ENCODE peak calls at places on chromosomes 2 and 18, in four cellular contexts. One of them, this sample, is unnamed.

GRCh38 chr2:174024524-174025270 is 59.5 kb upstream of the SP3 start:
- DNase-seq in Peyer's patch: peak
- DNase-seq in endothelial cell of umbilical vein: no peak
- DNase-seq in H9: no peak
- DNase-seq in this sample: peak

GRCh38 chr2:20617892-20618467 is 32.9 kb downstream of the HS1BP3 start:
- DNase-seq in Peyer's patch: peak
- DNase-seq in endothelial cell of umbilical vein: peak
- DNase-seq in H9: no peak
- DNase-seq in this sample: peak

GRCh38 chr2:183665976-183666375 is 541.7 kb downstream of the NUP35 start:
- DNase-seq in endothelial cell of umbilical vein: no peak
- DNase-seq in H9: no peak
- DNase-seq in Peyer's patch: no peak
- DNase-seq in this sample: no peak

GRCh38 chr2:177633111-177633510 is 240.5 kb downstream of the AGPS start:
- DNase-seq in Peyer's patch: no peak
- DNase-seq in endothelial cell of umbilical vein: no peak
- DNase-seq in H9: no peak
- DNase-seq in this sample: no peak

GRCh38 chr18:48979944-48980890 is 29.5 kb upstream of the SMAD7 start:
- DNase-seq in endothelial cell of umbilical vein: no peak
- DNase-seq in Peyer's patch: no peak
- DNase-seq in H9: peak
- DNase-seq in this sample: no peak

GRCh38 chr2:72198532-72199241 is 51.0 kb upstream of the CYP26B1 start:
- DNase-seq in Peyer's patch: no peak
- DNase-seq in endothelial cell of umbilical vein: peak
- DNase-seq in H9: no peak
- DNase-seq in this sample: no peak

GRCh38 chr2:1518891-1519530 is 105.7 kb downstream of the TPO start:
- DNase-seq in H9: no peak
- DNase-seq in Peyer's patch: no peak
- DNase-seq in endothelial cell of umbilical vein: no peak
- DNase-seq in this sample: no peak

GRCh38 chr2:80560298-80560697 is 255.7 kb upstream of the LRRTM1 start:
- DNase-seq in H9: no peak
- DNase-seq in Peyer's patch: no peak
- DNase-seq in endothelial cell of umbilical vein: no peak
- DNase-seq in this sample: no peak

GRCh38 chr2:186664644-186665043 is 29.2 kb upstream of the FAM171B start:
- DNase-seq in endothelial cell of umbilical vein: no peak
- DNase-seq in H9: no peak
- DNase-seq in Peyer's patch: no peak
- DNase-seq in this sample: no peak

GRCh38 chr2:191945623-191946022 is 98.7 kb upstream of the CAVIN2 start:
- DNase-seq in endothelial cell of umbilical vein: no peak
- DNase-seq in Peyer's patch: no peak
- DNase-seq in H9: no peak
- DNase-seq in this sample: no peak

GRCh38 chr2:45776160-45776955 is 124.9 kb downstream of the PRKCE start:
- DNase-seq in H9: no peak
- DNase-seq in Peyer's patch: no peak
- DNase-seq in endothelial cell of umbilical vein: no peak
- DNase-seq in this sample: no peak

GRCh38 chr2:47404356-47404755 is 1.4 kb downstream of the MSH2 start:
- DNase-seq in endothelial cell of umbilical vein: no peak
- DNase-seq in Peyer's patch: no peak
- DNase-seq in H9: no peak
- DNase-seq in this sample: no peak

GRCh38 chr2:226618875-226619605 is 180.6 kb downstream of the IRS1 start:
- DNase-seq in endothelial cell of umbilical vein: peak
- DNase-seq in Peyer's patch: no peak
- DNase-seq in H9: no peak
- DNase-seq in this sample: no peak

GRCh38 chr2:205686231-205687017 is 4.1 kb downstream of the NRP2 start:
- DNase-seq in Peyer's patch: no peak
- DNase-seq in H9: peak
- DNase-seq in endothelial cell of umbilical vein: peak
- DNase-seq in this sample: no peak

GRCh38 chr2:137252934-137253333 is 487.6 kb downstream of the THSD7B start:
- DNase-seq in Peyer's patch: no peak
- DNase-seq in H9: no peak
- DNase-seq in endothelial cell of umbilical vein: no peak
- DNase-seq in this sample: no peak

GRCh38 chr18:41324020-41324791 is 630.8 kb upstream of the PIK3C3 start:
- DNase-seq in endothelial cell of umbilical vein: no peak
- DNase-seq in H9: no peak
- DNase-seq in Peyer's patch: no peak
- DNase-seq in this sample: no peak

GRCh38 chr2:23423062-23423872 is 38.3 kb downstream of the KLHL29 start:
- DNase-seq in Peyer's patch: no peak
- DNase-seq in endothelial cell of umbilical vein: no peak
- DNase-seq in H9: peak
- DNase-seq in this sample: peak

GRCh38 chr2:136238552-136239346 is 120.8 kb upstream of the CXCR4 start:
- DNase-seq in endothelial cell of umbilical vein: peak
- DNase-seq in H9: no peak
- DNase-seq in Peyer's patch: peak
- DNase-seq in this sample: no peak

GRCh38 chr2:75035444-75036353 is 77.3 kb downstream of the POLE4 start:
- DNase-seq in H9: no peak
- DNase-seq in endothelial cell of umbilical vein: peak
- DNase-seq in Peyer's patch: no peak
- DNase-seq in this sample: no peak

GRCh38 chr2:128420776-128421175 is 102.1 kb upstream of the HS6ST1 start:
- DNase-seq in endothelial cell of umbilical vein: no peak
- DNase-seq in Peyer's patch: no peak
- DNase-seq in H9: no peak
- DNase-seq in this sample: no peak

GRCh38 chr2:192499476-192499875 is 304.7 kb upstream of the TMEFF2 start:
- DNase-seq in H9: no peak
- DNase-seq in endothelial cell of umbilical vein: no peak
- DNase-seq in Peyer's patch: no peak
- DNase-seq in this sample: no peak

GRCh38 chr2:96156011-96156820 is 11.0 kb upstream of the DUSP2 start:
- DNase-seq in endothelial cell of umbilical vein: no peak
- DNase-seq in H9: no peak
- DNase-seq in Peyer's patch: no peak
- DNase-seq in this sample: no peak

GRCh38 chr2:96156926-96157648 is 11.8 kb upstream of the DUSP2 start:
- DNase-seq in endothelial cell of umbilical vein: no peak
- DNase-seq in H9: no peak
- DNase-seq in Peyer's patch: peak
- DNase-seq in this sample: no peak

GRCh38 chr2:96159084-96159830 is 14.0 kb upstream of the DUSP2 start:
- DNase-seq in H9: peak
- DNase-seq in endothelial cell of umbilical vein: no peak
- DNase-seq in Peyer's patch: peak
- DNase-seq in this sample: no peak

GRCh38 chr2:96157649-96158553 is 12.7 kb upstream of the DUSP2 start:
- DNase-seq in endothelial cell of umbilical vein: no peak
- DNase-seq in Peyer's patch: peak
- DNase-seq in H9: no peak
- DNase-seq in this sample: no peak

GRCh38 chr2:96158554-96158940 is 13.3 kb upstream of the DUSP2 start:
- DNase-seq in endothelial cell of umbilical vein: no peak
- DNase-seq in H9: peak
- DNase-seq in Peyer's patch: no peak
- DNase-seq in this sample: no peak
- H3K27ac ChIP-seq in endothelial cell of umbilical vein: no peak
- H3K27ac ChIP-seq in H9: no peak
- H3K27ac ChIP-seq in Peyer's patch: no peak
- H3K27ac ChIP-seq in this sample: no peak

DNA sequence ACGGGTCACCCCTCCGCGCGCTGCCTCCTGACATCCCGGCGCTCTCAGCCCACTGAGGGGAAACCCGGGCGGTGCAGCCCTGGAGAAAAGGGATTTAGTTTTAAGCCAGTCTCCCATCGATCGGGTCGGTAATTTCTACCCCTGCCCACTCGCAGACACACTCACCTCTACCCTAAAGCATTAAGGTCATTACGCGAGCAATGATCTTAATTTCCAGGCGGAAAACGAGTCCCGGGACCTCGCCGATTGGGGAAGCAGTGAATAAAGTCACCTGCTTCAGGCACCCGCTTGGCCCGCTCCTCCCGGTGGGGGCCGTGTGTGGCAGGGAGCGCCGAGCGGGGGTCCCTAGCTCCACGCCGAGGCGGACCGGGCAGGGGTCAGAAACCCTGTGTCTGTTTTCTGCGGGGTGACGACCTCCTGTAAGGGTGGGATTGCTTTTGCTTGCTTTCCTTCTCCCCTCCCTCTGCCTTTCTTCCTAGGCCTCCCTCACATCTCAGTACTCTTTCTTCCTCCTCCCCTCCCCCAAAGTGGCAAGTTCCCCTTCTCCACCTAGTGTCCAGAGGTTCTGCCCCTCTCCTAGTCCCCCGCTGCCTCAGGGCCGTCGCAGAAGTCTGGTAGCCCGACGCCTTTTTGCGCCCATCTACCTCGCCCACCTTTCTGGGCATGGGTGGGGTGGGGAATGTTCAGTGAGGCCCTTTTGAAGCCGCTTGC is 142.6 kb downstream of the MEIS1 start:
- DNase-seq in H9: peak
- DNase-seq in Peyer's patch: no peak
- DNase-seq in endothelial cell of umbilical vein: no peak
- DNase-seq in this sample: no peak
- TF ChIP-seq CTCF in H9: no peak
- TF ChIP-seq CTCF in Peyer's patch: no peak
- TF ChIP-seq CTCF in endothelial cell of umbilical vein: no peak
- TF ChIP-seq CTCF in this sample: no peak

DNA sequence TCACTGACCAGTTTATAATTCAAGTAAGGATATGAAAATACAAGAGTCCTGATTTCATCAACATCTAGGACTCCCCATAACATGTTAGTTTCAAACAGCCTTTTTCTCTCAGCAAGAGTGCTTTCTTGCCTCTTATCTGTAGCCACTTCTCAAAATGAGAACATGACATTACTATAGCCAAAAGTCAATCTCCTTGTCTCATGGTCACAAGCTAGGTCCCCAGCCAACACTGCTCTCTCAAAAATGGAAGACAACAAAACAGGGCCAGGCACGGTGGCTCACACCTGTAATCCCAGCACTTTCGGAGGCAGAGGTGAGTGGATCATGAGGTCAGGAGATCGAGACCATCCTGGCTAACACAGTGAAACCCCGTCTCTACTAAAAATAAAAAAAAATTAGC is 15.8 kb downstream of the CLASP1 start:
- DNase-seq in H9: no peak
- DNase-seq in endothelial cell of umbilical vein: no peak
- DNase-seq in Peyer's patch: no peak
- DNase-seq in this sample: no peak
- H3K27ac ChIP-seq in H9: no peak
- H3K27ac ChIP-seq in endothelial cell of umbilical vein: no peak
- H3K27ac ChIP-seq in Peyer's patch: no peak
- H3K27ac ChIP-seq in this sample: peak

DNA sequence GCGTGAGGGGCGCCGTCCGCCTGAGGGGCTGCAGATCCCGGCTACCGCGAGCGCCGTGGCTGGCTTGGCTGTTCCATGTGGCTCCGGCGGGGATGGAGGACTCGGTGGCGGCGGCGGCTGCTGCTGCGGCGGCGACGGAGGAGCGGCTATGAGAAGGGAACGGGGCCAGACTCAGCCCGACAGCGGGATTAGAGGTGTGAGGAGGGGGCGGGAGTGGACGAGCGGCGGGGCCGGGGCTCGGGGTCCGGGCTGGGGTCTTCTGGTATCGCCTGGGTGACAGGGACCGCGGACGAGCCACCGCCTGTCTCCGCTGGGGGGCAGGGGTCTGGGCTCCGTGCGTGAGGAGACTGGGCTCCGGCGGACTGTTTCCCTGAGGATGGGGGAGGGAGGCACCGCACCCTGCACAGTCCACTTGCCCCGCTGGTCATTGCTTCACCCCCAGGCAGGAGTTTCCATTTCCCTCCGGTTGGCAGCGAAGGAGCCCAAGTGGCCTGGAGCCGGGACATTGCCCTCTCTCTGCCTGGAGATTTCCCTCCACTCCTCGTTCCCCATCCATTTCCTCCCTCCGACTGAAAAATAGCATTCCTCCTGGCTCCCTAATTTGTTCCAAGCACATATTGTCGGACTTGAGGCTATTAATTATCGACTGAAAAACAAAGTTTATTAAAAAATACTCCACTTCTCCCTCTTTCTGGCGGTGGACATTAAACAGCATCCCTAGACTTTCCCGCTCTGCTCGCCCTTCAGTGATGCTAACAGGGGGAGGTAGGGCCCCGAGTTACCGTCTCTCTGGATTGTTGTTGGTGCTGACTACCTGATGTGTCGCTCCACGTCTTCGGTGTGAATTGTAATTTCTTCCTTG is 577 bp downstream of the EHBP1 start:
- DNase-seq in endothelial cell of umbilical vein: peak
- DNase-seq in Peyer's patch: peak
- DNase-seq in H9: peak
- DNase-seq in this sample: peak
- TF ChIP-seq CTCF in endothelial cell of umbilical vein: peak
- TF ChIP-seq CTCF in Peyer's patch: peak
- TF ChIP-seq CTCF in H9: peak
- TF ChIP-seq CTCF in this sample: peak

DNA sequence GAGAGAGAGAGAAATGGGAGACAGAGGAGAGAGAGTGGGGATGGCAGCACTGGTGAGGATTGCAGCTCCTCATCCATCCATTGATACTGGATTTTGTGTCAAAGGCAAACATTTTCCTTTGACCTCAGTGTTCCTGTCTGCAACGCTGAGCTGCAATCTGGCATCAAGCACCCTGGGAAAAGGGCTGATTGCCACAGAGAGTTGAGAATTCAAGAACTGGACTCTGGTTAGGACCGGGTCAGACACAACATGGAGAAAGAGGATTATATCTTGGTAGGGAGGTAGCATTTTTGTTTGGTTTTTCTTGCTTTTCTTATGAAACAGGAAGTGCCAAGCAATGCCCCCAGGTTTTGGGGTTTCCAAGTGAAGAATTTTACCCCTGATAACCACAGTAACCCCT is 81.9 kb upstream of the PKDCC start:
- DNase-seq in Peyer's patch: no peak
- DNase-seq in H9: no peak
- DNase-seq in endothelial cell of umbilical vein: peak
- DNase-seq in this sample: peak
- H3K27ac ChIP-seq in Peyer's patch: no peak
- H3K27ac ChIP-seq in H9: no peak
- H3K27ac ChIP-seq in endothelial cell of umbilical vein: peak
- H3K27ac ChIP-seq in this sample: peak

DNA sequence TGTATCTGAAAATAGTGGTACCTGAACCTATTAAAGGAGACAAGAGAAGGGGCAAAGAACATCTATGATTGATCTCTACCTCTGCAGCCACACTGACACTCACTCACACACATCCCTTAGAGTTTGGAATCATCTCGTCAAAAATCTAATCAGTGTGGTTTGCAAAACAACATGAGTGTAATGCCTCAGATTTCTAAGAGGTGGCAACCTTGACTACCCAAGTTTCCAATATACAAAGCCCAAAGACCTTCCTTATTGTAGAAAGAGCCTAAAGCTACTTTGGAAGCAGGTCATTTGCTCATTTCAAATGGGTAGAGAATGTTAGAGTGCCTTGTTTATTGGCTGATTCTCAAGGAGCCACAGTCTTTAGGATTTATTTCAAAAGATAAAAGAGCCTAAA is 444.9 kb downstream of the ARHGAP15 start:
- DNase-seq in H9: no peak
- DNase-seq in Peyer's patch: no peak
- DNase-seq in endothelial cell of umbilical vein: no peak
- DNase-seq in this sample: no peak
- TF ChIP-seq CTCF in H9: peak
- TF ChIP-seq CTCF in Peyer's patch: no peak
- TF ChIP-seq CTCF in endothelial cell of umbilical vein: no peak
- TF ChIP-seq CTCF in this sample: no peak

GRCh38 chr18:2872095-2872494 is 25.3 kb downstream of the EMILIN2 start:
- DNase-seq in H9: no peak
- DNase-seq in endothelial cell of umbilical vein: no peak
- DNase-seq in Peyer's patch: no peak
- DNase-seq in this sample: no peak
- H3K27ac ChIP-seq in H9: no peak
- H3K27ac ChIP-seq in endothelial cell of umbilical vein: no peak
- H3K27ac ChIP-seq in Peyer's patch: no peak
- H3K27ac ChIP-seq in this sample: no peak